ENCODE peak calls at places on chromosomes 3 and 15, in five cellular contexts. U, Y, W, S and C are unnamed samples.

GRCh38 chr3:77539677-77540076 is 499.8 kb downstream of the ROBO2 start:
- DNase-seq in U (no peak), Y (no peak), W (no peak), S (no peak), C (no peak)

GRCh38 chr3:66453525-66454463 is 47.0 kb downstream of the LRIG1 start:
- DNase-seq in U (no peak), Y (no peak), W (peak), S (no peak), C (peak)

GRCh38 chr3:30097022-30097650 is 509.3 kb upstream of the TGFBR2 start:
- DNase-seq in U (no peak), Y (no peak), W (no peak), S (peak), C (no peak)

GRCh38 chr15:69497634-69498033 is 45.0 kb downstream of the RPLP1 start:
- DNase-seq in U (no peak), Y (no peak), W (no peak), S (no peak), C (no peak)

GRCh38 chr3:45595364-45596154 is 1.0 kb downstream of the LIMD1 start:
- DNase-seq in U (no peak), Y (no peak), W (no peak), S (no peak), C (peak)

GRCh38 chr3:138899592-138899991 is 47.3 kb downstream of the FOXL2 start:
- DNase-seq in U (no peak), Y (no peak), W (no peak), S (no peak), C (no peak)

GRCh38 chr15:76986743-76987142 is 8.2 kb upstream of the PSTPIP1 start:
- DNase-seq in U (peak), Y (no peak), W (no peak), S (no peak), C (no peak)

GRCh38 chr15:29432191-29433049 is 162.8 kb upstream of the NSMCE3 start:
- DNase-seq in U (no peak), Y (no peak), W (no peak), S (no peak), C (no peak)

GRCh38 chr15:93066103-93066725 is 22.8 kb downstream of the RGMA start:
- DNase-seq in U (no peak), Y (no peak), W (no peak), S (no peak), C (no peak)

GRCh38 chr3:138068046-138068445 is 47.4 kb downstream of the DZIP1L start:
- DNase-seq in U (no peak), Y (no peak), W (no peak), S (no peak), C (no peak)

GRCh38 chr15:81029416-81030367 is 29.0 kb downstream of the TLNRD1 start:
- DNase-seq in U (no peak), Y (no peak), W (no peak), S (no peak), C (no peak)

GRCh38 chr3:184598220-184598927 is 36.8 kb downstream of the EPHB3 start:
- DNase-seq in U (no peak), Y (no peak), W (no peak), S (no peak), C (no peak)

GRCh38 chr15:101431748-101432147 is 57.8 kb downstream of the PCSK6 start:
- DNase-seq in U (no peak), Y (no peak), W (no peak), S (no peak), C (no peak)

GRCh38 chr3:150370982-150371381 is 37.1 kb upstream of the TSC22D2 start:
- DNase-seq in U (no peak), Y (no peak), W (no peak), S (no peak), C (no peak)

GRCh38 chr3:12370758-12371157 is 81.9 kb downstream of the PPARG start:
- DNase-seq in U (no peak), Y (no peak), W (no peak), S (peak), C (no peak)

GRCh38 chr3:20246662-20247061 is 60.7 kb upstream of the SGO1 start:
- DNase-seq in U (no peak), Y (no peak), W (no peak), S (no peak), C (no peak)

GRCh38 chr3:160296591-160296990 is 71.4 kb downstream of the C3orf80 start:
- DNase-seq in U (no peak), Y (no peak), W (peak), S (no peak), C (no peak)

GRCh38 chr3:114624047-114624445 is 330.2 kb downstream of the TIGIT start:
- DNase-seq in U (peak), Y (peak), W (peak), S (no peak), C (peak)

GRCh38 chr15:91790826-91791225 is 62.7 kb upstream of the SLCO3A1 start:
- DNase-seq in U (no peak), Y (no peak), W (no peak), S (no peak), C (peak)

GRCh38 chr15:98978153-98978552 is 29.4 kb downstream of the PGPEP1L start:
- DNase-seq in U (no peak), Y (no peak), W (no peak), S (no peak), C (no peak)

GRCh38 chr15:60038111-60038521 is 34.0 kb downstream of the FOXB1 start:
- DNase-seq in U (no peak), Y (no peak), W (no peak), S (peak), C (no peak)

GRCh38 chr3:50154840-50155490 is at the start of gene SEMA3F:
- DNase-seq in U (no peak), Y (peak), W (peak), S (peak), C (peak)

GRCh38 chr15:65376767-65377104 is 1.1 kb downstream of the IGDCC3 start:
- DNase-seq in U (no peak), Y (no peak), W (peak), S (peak), C (no peak)

GRCh38 chr3:8001712-8002111 is 499.9 kb upstream of the LMCD1 start:
- DNase-seq in U (no peak), Y (peak), W (no peak), S (no peak), C (no peak)

GRCh38 chr3:138849541-138849940 is 14.8 kb upstream of the PIK3CB start:
- DNase-seq in U (no peak), Y (no peak), W (no peak), S (peak), C (no peak)

GRCh38 chr3:188853896-188854295 is 317.9 kb upstream of the TPRG1 start:
- DNase-seq in U (no peak), Y (no peak), W (no peak), S (no peak), C (no peak)

GRCh38 chr3:113231827-113232253 is 20.5 kb downstream of the BOC start:
- DNase-seq in U (no peak), Y (no peak), W (no peak), S (peak), C (no peak)

GRCh38 chr15:48471073-48471472 is 139.8 kb downstream of the DUT start:
- DNase-seq in U (no peak), Y (no peak), W (no peak), S (no peak), C (no peak)

GRCh38 chr3:149216195-149216869 is 5.3 kb downstream of the CP start:
- DNase-seq in U (no peak), Y (no peak), W (peak), S (no peak), C (no peak)

GRCh38 chr3:100407977-100408532 is 6.7 kb downstream of the LNP1 start:
- DNase-seq in U (no peak), Y (no peak), W (no peak), S (peak), C (no peak)

GRCh38 chr3:29972594-29972993 is 633.8 kb upstream of the TGFBR2 start:
- DNase-seq in U (no peak), Y (no peak), W (no peak), S (peak), C (no peak)

GRCh38 chr3:53581671-53582070 is 87.3 kb downstream of the CACNA1D start:
- DNase-seq in U (no peak), Y (no peak), W (no peak), S (no peak), C (no peak)

GRCh38 chr3:16768956-16769355 is 115.8 kb upstream of the PLCL2 start:
- DNase-seq in U (no peak), Y (no peak), W (peak), S (peak), C (no peak)

GRCh38 chr3:36679384-36680200 is 84.8 kb downstream of the DCLK3 start:
- DNase-seq in U (no peak), Y (no peak), W (no peak), S (no peak), C (no peak)

GRCh38 chr3:128548426-128549282 is 55.7 kb upstream of the GATA2 start:
- DNase-seq in U (no peak), Y (no peak), W (no peak), S (no peak), C (no peak)
- H3K27ac ChIP-seq in U (no peak), Y (no peak), W (no peak), S (no peak), C (no peak)

DNA sequence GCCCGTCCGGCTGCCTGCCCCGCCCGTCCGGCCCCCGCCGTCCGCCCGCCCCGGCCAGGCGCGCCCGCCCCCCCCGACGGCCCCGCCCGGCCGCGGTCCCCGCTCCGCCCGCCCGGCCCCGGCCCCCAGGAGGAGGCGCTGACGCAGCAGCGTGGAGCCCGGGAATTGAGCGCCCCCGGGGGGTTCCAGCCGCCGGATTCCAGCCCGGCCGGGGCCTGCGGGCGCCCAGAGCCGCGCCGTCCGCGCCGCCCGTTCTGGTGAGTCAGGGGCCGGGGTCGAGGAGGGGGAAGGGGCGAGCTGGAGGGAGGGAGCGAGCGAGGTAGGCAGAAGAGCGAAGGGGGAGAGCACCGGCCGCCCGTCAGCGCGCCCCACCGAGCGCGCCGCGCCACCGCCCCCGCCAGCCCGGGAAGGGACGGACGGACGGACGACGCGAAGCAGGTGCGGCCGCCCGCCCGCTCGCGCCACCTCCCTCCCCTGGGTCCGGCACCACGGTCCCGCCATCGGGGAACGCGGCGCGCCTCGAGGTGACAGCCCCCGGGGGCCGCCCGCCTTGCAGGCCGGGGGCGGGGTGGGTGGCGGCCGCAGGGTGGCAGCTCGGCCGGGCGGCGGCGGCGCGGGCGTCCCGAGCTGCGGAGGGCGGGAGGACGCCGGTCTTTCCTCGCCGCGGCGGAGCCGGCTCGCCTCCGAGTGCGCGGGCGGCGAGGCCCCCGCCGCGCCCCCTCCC is 421 bp downstream of the BAHD1 start:
- DNase-seq in U (no peak), Y (no peak), W (peak), S (peak), C (no peak)
- TF ChIP-seq CTCF in U (no peak), Y (no peak), W (no peak), S (no peak), C (no peak)

GRCh38 chr15:38453971-38454686 is at the start of gene FAM98B:
- DNase-seq in U (peak), Y (peak), W (peak), S (peak), C (peak)

GRCh38 chr15:38459480-38459879 is 5.6 kb downstream of the FAM98B start:
- DNase-seq in U (no peak), Y (no peak), W (no peak), S (no peak), C (no peak)

GRCh38 chr15:38458646-38459045 is 4.7 kb downstream of the FAM98B start:
- DNase-seq in U (no peak), Y (no peak), W (no peak), S (no peak), C (no peak)

GRCh38 chr15:38454687-38455071 is 752 bp downstream of the FAM98B start:
- DNase-seq in U (no peak), Y (no peak), W (peak), S (no peak), C (no peak)

GRCh38 chr15:38455096-38455495 is 1.2 kb downstream of the FAM98B start:
- DNase-seq in U (no peak), Y (no peak), W (no peak), S (no peak), C (no peak)
- H3K4me3 ChIP-seq in U (peak), Y (peak), W (peak), S (peak), C (peak)

GRCh38 chr3:190076601-190077444 is 43.9 kb downstream of the P3H2 start:
- DNase-seq in U (peak), Y (no peak), W (peak), S (peak), C (peak)

GRCh38 chr3:190076138-190076537 is 44.6 kb downstream of the P3H2 start:
- DNase-seq in U (no peak), Y (no peak), W (no peak), S (no peak), C (no peak)

GRCh38 chr3:190081387-190081786 is 39.3 kb downstream of the P3H2 start:
- DNase-seq in U (no peak), Y (no peak), W (peak), S (no peak), C (no peak)

GRCh38 chr3:190074817-190075216 is 45.9 kb downstream of the P3H2 start:
- DNase-seq in U (no peak), Y (no peak), W (no peak), S (no peak), C (no peak)

DNA sequence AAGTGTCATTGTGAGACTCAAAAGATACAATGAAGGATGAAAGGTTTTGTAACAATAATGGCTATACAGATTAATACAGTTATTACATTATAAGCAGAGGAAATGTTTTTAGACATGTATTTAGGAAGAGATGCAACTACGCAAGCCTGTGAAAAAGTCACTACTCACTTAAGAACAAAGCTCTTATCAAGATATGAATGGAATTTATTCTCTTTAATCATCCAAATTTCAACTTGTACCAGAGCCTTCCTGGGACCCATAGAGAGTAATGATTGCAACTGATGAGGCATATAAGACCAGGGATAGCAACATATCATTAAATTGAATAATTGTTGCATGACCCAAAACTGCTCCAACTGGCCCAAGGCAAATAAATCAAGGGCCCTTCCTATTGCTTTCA is 43.1 kb downstream of the P3H2 start:
- DNase-seq in U (no peak), Y (no peak), W (no peak), S (no peak), C (no peak)
- H3K27ac ChIP-seq in U (peak), Y (no peak), W (no peak), S (no peak), C (peak)

GRCh38 chr3:47420044-47420430 is 39.2 kb downstream of the PTPN23 start:
- DNase-seq in U (no peak), Y (no peak), W (no peak), S (no peak), C (no peak)

GRCh38 chr3:47416041-47416440 is 35.2 kb downstream of the PTPN23 start:
- DNase-seq in U (no peak), Y (no peak), W (no peak), S (peak), C (no peak)

GRCh38 chr3:47419083-47420043 is 38.5 kb downstream of the PTPN23 start:
- DNase-seq in U (no peak), Y (no peak), W (no peak), S (no peak), C (no peak)

GRCh38 chr3:47420511-47421484 is 40.0 kb downstream of the PTPN23 start:
- DNase-seq in U (no peak), Y (peak), W (peak), S (peak), C (peak)

DNA sequence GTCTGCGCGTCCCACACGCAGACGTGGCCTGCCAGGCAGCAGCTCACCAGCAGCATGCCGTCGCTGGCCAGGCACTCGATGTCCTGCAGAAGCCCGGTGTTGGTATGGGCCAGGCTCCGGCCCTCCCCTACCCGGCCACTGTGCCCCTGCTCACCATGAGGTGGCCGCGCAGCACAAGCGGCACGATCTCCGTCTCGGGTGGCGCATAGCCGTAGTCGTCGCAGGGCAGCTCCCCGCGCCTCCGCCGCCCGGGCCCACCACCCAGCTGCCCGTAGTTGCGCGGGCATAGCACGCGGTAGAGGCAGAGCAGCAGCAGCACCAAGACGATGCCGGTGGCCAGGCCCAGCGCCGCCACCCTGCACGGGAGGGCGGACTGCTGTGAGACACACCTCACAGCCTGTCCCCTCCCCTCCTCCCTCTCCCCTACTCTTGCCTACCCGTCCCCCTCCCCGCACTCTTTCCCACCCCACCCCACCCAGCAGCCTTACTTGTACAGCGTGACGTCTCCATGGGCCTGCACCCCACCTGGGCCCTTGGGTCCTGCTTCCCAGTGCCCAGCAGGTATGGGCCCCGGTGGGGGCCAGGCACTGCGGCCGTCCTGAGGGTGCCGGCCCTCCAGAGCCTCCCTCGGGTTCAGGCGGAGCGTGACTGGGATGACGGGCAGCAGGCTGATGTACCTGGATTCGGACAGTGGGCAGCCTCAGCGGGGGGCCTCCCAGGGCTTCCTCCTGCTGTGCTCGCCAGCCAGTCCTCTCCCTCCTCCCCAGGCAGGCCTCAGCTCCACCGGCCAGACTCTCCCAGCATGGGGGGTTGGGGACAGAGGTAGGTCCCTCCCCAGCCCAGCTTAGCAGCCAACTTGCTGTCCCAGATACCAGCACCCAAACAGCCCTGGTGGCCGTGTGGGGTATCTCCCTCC is 37.6 kb downstream of the PTPN23 start:
- DNase-seq in U (no peak), Y (no peak), W (no peak), S (no peak), C (no peak)
- TF ChIP-seq CTCF in U (no peak), Y (no peak), W (no peak), S (peak), C (no peak)

GRCh38 chr3:119035014-119035346 is 334 bp upstream of the IGSF11 start:
- DNase-seq in U (no peak), Y (no peak), W (no peak), S (peak), C (no peak)

GRCh38 chr3:119033393-119034255 is 1.0 kb downstream of the IGSF11 start:
- DNase-seq in U (no peak), Y (no peak), W (no peak), S (no peak), C (no peak)

DNA sequence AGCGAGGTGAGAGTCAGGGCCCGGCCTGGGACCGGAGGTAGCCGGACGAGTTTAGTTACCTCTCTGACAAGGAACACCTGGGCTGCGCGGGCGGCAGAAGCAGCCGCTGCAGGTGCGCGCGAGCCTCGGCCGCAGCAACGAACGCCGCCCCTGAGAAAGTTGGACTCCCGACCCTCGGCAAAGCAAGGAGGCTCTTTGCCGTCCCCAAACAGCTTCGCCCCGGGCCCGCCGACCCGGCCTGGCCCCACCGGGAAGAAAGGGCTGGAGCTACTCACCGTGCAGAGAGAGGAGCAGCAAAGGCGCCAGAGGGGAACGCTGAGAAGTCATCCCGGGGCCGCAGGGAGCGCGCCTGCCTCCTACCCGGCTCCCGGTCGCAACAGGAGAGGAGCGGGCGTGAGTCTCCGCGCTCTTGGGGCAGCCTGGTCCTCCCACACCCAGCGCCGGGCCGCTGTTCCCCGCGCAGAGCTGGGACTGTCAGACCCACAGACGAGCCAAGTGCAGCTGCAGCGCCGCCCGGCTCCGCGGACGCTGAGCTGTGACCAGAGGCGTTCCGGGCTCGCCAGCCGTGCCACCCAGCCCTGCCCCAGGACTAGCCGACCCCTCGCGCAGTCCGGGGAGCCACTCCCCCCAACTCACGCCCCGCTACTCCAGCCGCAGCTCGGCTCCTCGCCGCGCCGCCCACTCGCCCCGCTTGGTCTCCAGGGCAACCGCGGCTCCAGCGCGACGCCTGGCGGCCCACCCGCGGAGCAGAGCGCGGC is at the start of gene IGSF11:
- DNase-seq in U (no peak), Y (peak), W (peak), S (peak), C (peak)
- H3K4me3 ChIP-seq in U (peak), Y (peak), W (peak), S (peak), C (peak)

DNA sequence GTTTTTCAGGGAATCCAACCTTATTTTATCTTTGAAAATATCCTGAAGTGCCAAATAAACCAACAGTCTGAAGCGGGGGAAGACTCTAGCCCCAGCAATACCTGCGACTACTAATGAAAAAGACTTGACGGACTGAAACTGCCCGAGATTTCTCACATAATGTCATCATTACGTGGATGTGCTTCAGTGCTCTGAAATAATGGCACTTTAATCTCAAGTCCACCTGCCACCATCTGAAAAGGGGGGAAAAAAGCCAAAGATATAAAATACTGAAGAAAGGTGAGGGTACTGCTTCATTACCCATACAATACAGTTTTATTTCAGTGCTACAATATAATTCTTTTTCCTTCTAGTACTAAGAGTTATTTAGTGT is 64.3 kb upstream of the ATP2C1 start:
- DNase-seq in U (no peak), Y (no peak), W (no peak), S (no peak), C (no peak)
- H3K27ac ChIP-seq in U (no peak), Y (no peak), W (no peak), S (peak), C (no peak)